ENCODE peak calls at places on chromosomes 1 and 21, in ten cellular contexts. O is T-cell; V is stimulated activated CD8-positive, alpha-beta memory T cell treated with anti-CD3 and anti-CD28 coated beads, Interleukin-4, amount 100 ng/mL, for 48 hours; Y is left cardiac atrium; A is endothelial cell; X is adrenal gland; L is nephron progenitor cell; C is activated T-helper 1 cell treated with anti-CD3 and anti-CD28 coated beads, Interleukin-2, amount 50 U/mL, for 16 hours; P is GM13976; W is neural crest cell. F is an unnamed sample.

GRCh38 chr1:183859865-183860264 is 54.9 kb downstream of the RGL1 start:
- DNase-seq in O (no peak), V (no peak), Y (no peak), A (no peak), X (no peak), L (no peak), C (no peak), P (no peak), W (no peak), F (no peak)

GRCh38 chr1:205480349-205481278 is 23.9 kb upstream of the CDK18 start:
- DNase-seq in O (no peak), V (peak), Y (no peak), A (no peak), X (no peak), L (no peak), C (peak), P (peak), W (no peak), F (no peak)

GRCh38 chr1:1250828-1251284 is 4.3 kb upstream of the C1QTNF12 start:
- DNase-seq in O (peak), V (peak), Y (no peak), A (no peak), X (no peak), L (no peak), C (peak), P (peak), W (no peak), F (no peak)

GRCh38 chr1:31310131-31310530 is 13.3 kb downstream of the ZCCHC17 start:
- DNase-seq in O (no peak), V (no peak), Y (no peak), A (no peak), X (no peak), L (no peak), C (no peak), P (no peak), W (no peak), F (no peak)

GRCh38 chr1:39795651-39796050 is 7.0 kb upstream of the BMP8B start:
- DNase-seq in O (no peak), V (no peak), Y (no peak), A (no peak), X (no peak), L (no peak), C (no peak), P (no peak), W (no peak), F (no peak)

GRCh38 chr1:119101563-119101962 is 38.9 kb downstream of the WARS2 start:
- DNase-seq in O (no peak), V (no peak), Y (no peak), A (no peak), X (no peak), L (no peak), C (no peak), P (no peak), W (no peak), F (peak)

GRCh38 chr1:35298464-35298863 is 30.0 kb downstream of the ZMYM4 start:
- DNase-seq in O (peak), V (peak), Y (no peak), A (peak), X (no peak), L (peak), C (no peak), P (peak), W (no peak), F (no peak)

GRCh38 chr1:151831605-151832004 is at the start of gene RORC:
- DNase-seq in O (no peak), V (no peak), Y (no peak), A (no peak), X (peak), L (no peak), C (no peak), P (no peak), W (no peak), F (peak)

GRCh38 chr1:212477014-212477679 is 44.4 kb downstream of the NENF start:
- DNase-seq in O (peak), V (peak), Y (peak), A (peak), X (peak), L (peak), C (peak), P (peak), W (peak), F (peak)

GRCh38 chr1:38084113-38084512 is 37.5 kb upstream of the POU3F1 start:
- DNase-seq in O (no peak), V (no peak), Y (no peak), A (no peak), X (no peak), L (no peak), C (no peak), P (no peak), W (no peak), F (no peak)

GRCh38 chr1:23980725-23981063 is 567 bp upstream of the SRSF10 start:
- DNase-seq in O (peak), V (peak), Y (peak), A (peak), X (peak), L (peak), C (no peak), P (peak), W (peak), F (no peak)

GRCh38 chr1:202968895-202969295 is 1.8 kb upstream of the CYB5R1 start:
- DNase-seq in O (no peak), V (peak), Y (peak), A (peak), X (peak), L (peak), C (no peak), P (peak), W (peak), F (no peak)

GRCh38 chr1:232524056-232524455 is 105.9 kb downstream of the SIPA1L2 start:
- DNase-seq in O (no peak), V (no peak), Y (no peak), A (no peak), X (no peak), L (no peak), C (no peak), P (no peak), W (no peak), F (no peak)

GRCh38 chr1:247638011-247638410 is 32.6 kb downstream of the OR2G3 start:
- DNase-seq in O (no peak), V (no peak), Y (no peak), A (no peak), X (peak), L (no peak), C (no peak), P (no peak), W (no peak), F (no peak)

GRCh38 chr1:59138402-59138801 is 158.5 kb upstream of the FGGY start:
- DNase-seq in O (no peak), V (no peak), Y (no peak), A (no peak), X (no peak), L (no peak), C (no peak), P (no peak), W (no peak), F (no peak)

GRCh38 chr1:184287001-184287400 is 99.8 kb upstream of the C1orf21 start:
- DNase-seq in O (no peak), V (no peak), Y (no peak), A (no peak), X (no peak), L (no peak), C (no peak), P (no peak), W (no peak), F (no peak)

GRCh38 chr1:160739098-160739511 is at the start of gene SLAMF7:
- DNase-seq in O (no peak), V (no peak), Y (no peak), A (no peak), X (no peak), L (no peak), C (no peak), P (peak), W (no peak), F (no peak)

GRCh38 chr1:209316929-209317328 is 266.6 kb upstream of the CAMK1G start:
- DNase-seq in O (no peak), V (no peak), Y (no peak), A (no peak), X (no peak), L (no peak), C (no peak), P (no peak), W (no peak), F (no peak)

GRCh38 chr1:239819075-239819474 is 272.6 kb upstream of the FMN2 start:
- DNase-seq in O (no peak), V (no peak), Y (no peak), A (no peak), X (no peak), L (no peak), C (no peak), P (no peak), W (no peak), F (no peak)

GRCh38 chr21:41630249-41630648 is 122.3 kb upstream of the TMPRSS2 start:
- DNase-seq in O (no peak), V (no peak), Y (peak), A (no peak), X (no peak), L (no peak), C (no peak), P (no peak), W (no peak), F (no peak)

GRCh38 chr1:90509225-90510048 is 207.7 kb downstream of the BARHL2 start:
- DNase-seq in O (no peak), V (no peak), Y (no peak), A (no peak), X (no peak), L (no peak), C (no peak), P (no peak), W (no peak), F (no peak)

GRCh38 chr1:43978551-43979260 is at the start of gene B4GALT2:
- DNase-seq in O (no peak), V (peak), Y (peak), A (peak), X (no peak), L (peak), C (peak), P (peak), W (no peak), F (no peak)

GRCh38 chr1:163172596-163172995 is 30.1 kb downstream of the RGS5 start:
- DNase-seq in O (no peak), V (no peak), Y (no peak), A (no peak), X (no peak), L (no peak), C (no peak), P (no peak), W (no peak), F (no peak)

GRCh38 chr1:63557365-63557987 is 34.2 kb downstream of the EFCAB7 start:
- DNase-seq in O (no peak), V (peak), Y (no peak), A (peak), X (no peak), L (peak), C (no peak), P (peak), W (peak), F (no peak)

GRCh38 chr1:203299180-203299579 is 6.1 kb upstream of the BTG2 start:
- DNase-seq in O (no peak), V (no peak), Y (no peak), A (no peak), X (no peak), L (no peak), C (no peak), P (no peak), W (no peak), F (no peak)

GRCh38 chr1:100750002-100750885 is 30.7 kb downstream of the VCAM1 start:
- DNase-seq in O (no peak), V (no peak), Y (no peak), A (no peak), X (no peak), L (no peak), C (no peak), P (peak), W (no peak), F (no peak)

GRCh38 chr1:94698759-94699502 is 121.2 kb upstream of the SLC44A3 start:
- DNase-seq in O (no peak), V (no peak), Y (no peak), A (no peak), X (no peak), L (no peak), C (no peak), P (no peak), W (no peak), F (no peak)

GRCh38 chr21:31559368-31560119 is 99.9 kb upstream of the SOD1 start:
- DNase-seq in O (peak), V (peak), Y (peak), A (peak), X (peak), L (peak), C (peak), P (peak), W (peak), F (peak)

GRCh38 chr21:42093991-42094417 is 22.9 kb downstream of the UMODL1 start:
- DNase-seq in O (no peak), V (no peak), Y (no peak), A (no peak), X (no peak), L (no peak), C (no peak), P (no peak), W (no peak), F (no peak)

GRCh38 chr1:97243973-97244560 is 522.5 kb downstream of the PTBP2 start:
- DNase-seq in O (no peak), V (no peak), Y (no peak), A (no peak), X (no peak), L (no peak), C (no peak), P (peak), W (no peak), F (no peak)

GRCh38 chr1:45685308-45686080 is 839 bp downstream of the GPBP1L1 start:
- DNase-seq in O (no peak), V (no peak), Y (no peak), A (no peak), X (no peak), L (no peak), C (no peak), P (no peak), W (no peak), F (no peak)

GRCh38 chr1:179826626-179827280 is 50.9 kb downstream of the TOR1AIP2 start:
- DNase-seq in O (no peak), V (no peak), Y (no peak), A (no peak), X (peak), L (no peak), C (no peak), P (no peak), W (no peak), F (no peak)

GRCh38 chr1:53547321-53547720 is 88.1 kb downstream of the DMRTB1 start:
- DNase-seq in O (no peak), V (no peak), Y (peak), A (no peak), X (no peak), L (peak), C (no peak), P (no peak), W (no peak), F (peak)

GRCh38 chr1:14945132-14946010 is 208.2 kb upstream of the TMEM51 start:
- DNase-seq in O (no peak), V (no peak), Y (peak), A (no peak), X (peak), L (peak), C (no peak), P (no peak), W (no peak), F (peak)

GRCh38 chr21:45211661-45212060 is 76.0 kb downstream of the POFUT2 start:
- DNase-seq in O (no peak), V (no peak), Y (no peak), A (no peak), X (no peak), L (no peak), C (no peak), P (no peak), W (no peak), F (no peak)

GRCh38 chr1:61687901-61688300 is 37.0 kb downstream of the TM2D1 start:
- DNase-seq in O (no peak), V (no peak), Y (no peak), A (no peak), X (no peak), L (no peak), C (no peak), P (no peak), W (no peak), F (no peak)

F was measured in breast epithelium.